ENCODE peak calls at places on chromosomes 13 and 19, in nine cellular contexts. D is ovary; W is brain microvascular endothelial cell; Z is thyroid gland; Y is effector memory CD4-positive, alpha-beta T cell; U is tibial nerve; S is RWPE1; M is fibroblast of lung; J is CD4-positive, alpha-beta T cell. A is an unnamed sample.

GRCh38 chr19:34172661-34173144 is 399 bp downstream of the LSM14A start:
- DNase-seq in D (no peak), W (peak), Z (no peak), Y (no peak), U (no peak), S (peak), M (no peak), J (peak), A (peak)

GRCh38 chr13:101019126-101019525 is 344.5 kb upstream of the TMTC4 start:
- DNase-seq in D (no peak), W (no peak), Z (no peak), Y (no peak), U (no peak), S (no peak), M (peak), J (no peak), A (no peak)

GRCh38 chr13:77430377-77430951 is 103.6 kb upstream of the MYCBP2 start:
- DNase-seq in D (no peak), W (no peak), Z (no peak), Y (no peak), U (no peak), S (no peak), M (no peak), J (no peak), A (no peak)

GRCh38 chr13:32645854-32646253 is 59.6 kb downstream of the PDS5B start:
- DNase-seq in D (no peak), W (no peak), Z (no peak), Y (no peak), U (no peak), S (no peak), M (peak), J (no peak), A (no peak)

GRCh38 chr13:18236528-18236815 is 945.2 kb downstream of the TUBA3C start:
- DNase-seq in D (no peak), W (no peak), Z (no peak), Y (no peak), U (no peak), S (no peak), M (no peak), J (no peak), A (no peak)

GRCh38 chr19:56839665-56840451 is 668 bp downstream of the PEG3 start:
- DNase-seq in D (peak), W (peak), Z (peak), Y (no peak), U (peak), S (no peak), M (peak), J (no peak), A (no peak)

GRCh38 chr13:50309872-50310594 is 294.8 kb downstream of the KCNRG start:
- DNase-seq in D (no peak), W (no peak), Z (no peak), Y (no peak), U (no peak), S (no peak), M (peak), J (no peak), A (no peak)

GRCh38 chr19:5890099-5890498 is 13.5 kb downstream of the NDUFA11 start:
- DNase-seq in D (no peak), W (no peak), Z (no peak), Y (no peak), U (no peak), S (no peak), M (no peak), J (no peak), A (peak)

GRCh38 chr13:110330491-110331001 is 23.5 kb downstream of the COL4A2 start:
- DNase-seq in D (no peak), W (peak), Z (peak), Y (no peak), U (no peak), S (no peak), M (peak), J (no peak), A (peak)

GRCh38 chr19:14418743-14419037 is 451 bp downstream of the DDX39A start:
- DNase-seq in D (no peak), W (no peak), Z (no peak), Y (no peak), U (no peak), S (no peak), M (no peak), J (no peak), A (no peak)

GRCh38 chr13:95039415-95039814 is 261.8 kb downstream of the ABCC4 start:
- DNase-seq in D (no peak), W (peak), Z (no peak), Y (no peak), U (no peak), S (no peak), M (peak), J (no peak), A (peak)

GRCh38 chr19:40147338-40147692 is 43.9 kb upstream of the MAP3K10 start:
- DNase-seq in D (no peak), W (no peak), Z (no peak), Y (no peak), U (no peak), S (no peak), M (no peak), J (no peak), A (no peak)

GRCh38 chr13:67383358-67383757 is 153.2 kb upstream of the PCDH9 start:
- DNase-seq in D (no peak), W (no peak), Z (no peak), Y (no peak), U (no peak), S (no peak), M (peak), J (no peak), A (no peak)

GRCh38 chr19:10290876-10291553 is 1.3 kb downstream of the ICAM5 start:
- DNase-seq in D (peak), W (no peak), Z (peak), Y (peak), U (no peak), S (peak), M (no peak), J (no peak), A (peak)

GRCh38 chr19:45499196-45500180 is 1.2 kb downstream of the PPM1N start:
- DNase-seq in D (peak), W (no peak), Z (peak), Y (peak), U (peak), S (no peak), M (no peak), J (peak), A (peak)

GRCh38 chr19:35430382-35431146 is 17.5 kb upstream of the FFAR2 start:
- DNase-seq in D (no peak), W (no peak), Z (no peak), Y (no peak), U (no peak), S (no peak), M (no peak), J (no peak), A (no peak)

GRCh38 chr19:42176649-42176989 is 40.9 kb downstream of the DEDD2 start:
- DNase-seq in D (no peak), W (no peak), Z (no peak), Y (no peak), U (no peak), S (peak), M (no peak), J (no peak), A (peak)

GRCh38 chr13:34104853-34105252 is 286.9 kb downstream of the RFC3 start:
- DNase-seq in D (no peak), W (no peak), Z (no peak), Y (no peak), U (no peak), S (no peak), M (no peak), J (no peak), A (no peak)

GRCh38 chr19:33812388-33813330 is 16.0 kb downstream of the KCTD15 start:
- DNase-seq in D (no peak), W (no peak), Z (no peak), Y (no peak), U (no peak), S (no peak), M (no peak), J (no peak), A (peak)

GRCh38 chr19:47315125-47315821 is 5.6 kb downstream of the C5AR1 start:
- DNase-seq in D (no peak), W (peak), Z (no peak), Y (no peak), U (peak), S (peak), M (peak), J (no peak), A (peak)

GRCh38 chr19:812049-812816 is 9.5 kb downstream of the PLPPR3 start:
- DNase-seq in D (peak), W (no peak), Z (no peak), Y (no peak), U (no peak), S (no peak), M (no peak), J (no peak), A (no peak)

DNA sequence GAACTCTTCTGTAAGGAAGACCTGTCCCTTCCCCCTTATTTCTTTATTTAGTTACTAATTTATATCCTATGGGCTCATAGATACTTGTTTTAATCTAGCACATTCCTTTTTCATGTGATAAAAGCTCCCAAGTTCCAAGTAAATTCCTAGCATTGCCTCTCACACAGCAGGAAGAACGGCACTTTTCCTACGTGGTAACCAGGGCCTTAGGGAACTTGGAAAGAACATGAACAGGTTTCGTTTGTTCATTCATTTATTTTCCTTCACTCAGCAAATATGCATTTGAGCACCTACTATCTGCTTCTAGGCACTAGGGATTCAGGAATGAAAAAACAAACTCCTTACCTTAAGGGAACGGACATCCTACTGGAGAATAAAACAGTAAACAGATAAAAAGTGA is 125.1 kb downstream of the SIPA1L3 start:
- DNase-seq in D (no peak), W (no peak), Z (no peak), Y (no peak), U (no peak), S (no peak), M (peak), J (no peak), A (no peak)
- H3K27ac ChIP-seq in D (no peak), W (peak), Z (no peak), Y (no peak), U (no peak), S (no peak), M (no peak), J (no peak), A (peak)

DNA sequence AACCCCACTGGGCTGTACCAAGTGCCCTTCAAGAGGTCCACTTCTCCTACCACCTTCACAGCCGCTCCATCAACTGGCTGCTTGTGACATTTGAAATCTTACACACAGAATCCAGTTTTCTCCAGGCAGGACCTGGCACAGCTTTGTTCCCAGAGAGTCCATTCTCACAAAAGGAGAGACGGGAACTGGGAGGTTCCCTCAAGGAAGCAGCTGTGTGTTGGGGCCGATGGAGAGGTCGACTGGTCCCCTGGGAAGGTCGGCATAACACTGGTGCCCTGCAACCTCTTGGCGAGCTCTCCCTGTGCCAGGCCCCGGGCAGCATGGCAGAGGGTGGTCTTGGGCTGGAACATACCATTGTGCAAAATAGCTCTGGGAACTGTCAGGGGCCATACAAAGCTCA is 21.5 kb downstream of the ELL start:
- DNase-seq in D (no peak), W (no peak), Z (peak), Y (no peak), U (no peak), S (no peak), M (no peak), J (no peak), A (peak)
- H3K27ac ChIP-seq in D (no peak), W (no peak), Z (peak), Y (no peak), U (peak), S (peak), M (no peak), J (no peak), A (no peak)

GRCh38 chr19:19460258-19460731 is 54.8 kb downstream of the GATAD2A start:
- DNase-seq in D (no peak), W (no peak), Z (no peak), Y (no peak), U (no peak), S (no peak), M (no peak), J (no peak), A (peak)
- H3K27ac ChIP-seq in D (no peak), W (peak), Z (peak), Y (peak), U (peak), S (peak), M (peak), J (peak), A (peak)

GRCh38 chr19:32677657-32678056 is 2.0 kb downstream of the RGS9BP start:
- DNase-seq in D (no peak), W (no peak), Z (no peak), Y (no peak), U (no peak), S (no peak), M (no peak), J (no peak), A (no peak)
- H3K27ac ChIP-seq in D (no peak), W (no peak), Z (no peak), Y (no peak), U (no peak), S (no peak), M (no peak), J (no peak), A (no peak)

DNA sequence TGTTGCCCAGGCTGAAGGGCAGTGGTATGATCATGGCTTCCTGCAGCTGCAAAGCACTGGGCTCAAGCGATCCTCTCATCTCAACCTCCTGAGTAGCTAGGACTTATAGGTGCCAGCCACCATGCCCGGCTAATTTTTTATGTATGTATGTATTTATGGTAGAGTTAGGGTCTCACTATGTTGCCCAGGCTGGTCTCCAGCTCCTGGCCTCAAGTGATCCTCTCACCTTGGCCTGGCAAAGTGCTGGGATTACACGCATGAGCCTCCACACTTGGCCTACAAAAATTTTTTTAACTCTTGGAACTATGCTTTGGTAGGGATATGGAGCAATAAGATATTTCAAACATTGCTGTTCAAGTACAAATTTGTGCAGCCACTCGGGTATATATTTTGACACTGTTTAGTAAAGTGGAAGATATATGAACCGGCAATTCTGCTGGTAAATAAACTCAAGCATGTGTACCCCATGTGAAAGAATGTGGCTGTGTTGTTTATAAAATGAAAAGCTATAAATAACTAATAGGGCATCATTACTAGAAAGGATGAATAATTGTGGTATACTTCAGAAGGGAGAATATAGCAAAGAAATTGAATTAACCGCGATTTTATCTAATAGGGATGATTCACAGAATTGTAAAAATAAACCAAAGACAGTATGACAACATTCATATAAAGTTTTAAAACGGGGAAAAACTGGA is 1.1 kb downstream of the ZNF566 start:
- DNase-seq in D (no peak), W (no peak), Z (no peak), Y (no peak), U (no peak), S (no peak), M (peak), J (no peak), A (peak)
- H3K27ac ChIP-seq in D (no peak), W (no peak), Z (no peak), Y (peak), U (peak), S (peak), M (peak), J (peak), A (peak)

GRCh38 chr19:38209671-38210457 is 14.2 kb downstream of the DPF1 start:
- DNase-seq in D (peak), W (no peak), Z (peak), Y (no peak), U (peak), S (no peak), M (peak), J (no peak), A (peak)
- H3K27ac ChIP-seq in D (peak), W (no peak), Z (no peak), Y (no peak), U (peak), S (peak), M (peak), J (no peak), A (peak)

DNA sequence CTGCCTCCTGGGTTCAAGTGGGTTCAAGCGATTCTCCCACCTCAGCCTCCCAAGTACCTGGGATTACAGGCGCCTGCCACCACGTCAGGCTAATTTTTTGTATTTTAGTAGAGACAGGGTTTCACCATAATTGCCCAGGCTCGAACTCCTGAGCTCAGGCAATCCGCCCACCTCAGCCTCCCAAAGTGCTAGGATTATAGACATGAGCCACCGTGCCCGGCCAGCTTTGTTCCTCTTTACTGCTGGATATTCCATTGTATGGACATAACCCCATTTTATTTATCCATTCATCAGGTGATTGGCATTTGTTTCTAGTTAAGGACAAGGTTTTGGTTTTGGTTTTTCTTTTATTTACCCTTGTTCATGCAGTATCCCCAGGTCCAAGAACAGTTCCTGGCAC is 4.1 kb upstream of the RPS9 start:
- DNase-seq in D (no peak), W (no peak), Z (no peak), Y (no peak), U (no peak), S (no peak), M (no peak), J (no peak), A (no peak)
- H3K27ac ChIP-seq in D (no peak), W (no peak), Z (no peak), Y (no peak), U (no peak), S (peak), M (no peak), J (no peak), A (no peak)

GRCh38 chr13:45034342-45034741 is 45.0 kb downstream of the GPALPP1 start:
- DNase-seq in D (no peak), W (no peak), Z (no peak), Y (no peak), U (no peak), S (no peak), M (no peak), J (no peak), A (no peak)

GRCh38 chr13:45040626-45041025 is 51.3 kb downstream of the GPALPP1 start:
- DNase-seq in D (no peak), W (no peak), Z (no peak), Y (no peak), U (no peak), S (peak), M (peak), J (no peak), A (no peak)

GRCh38 chr13:45040173-45040572 is 50.8 kb downstream of the GPALPP1 start:
- DNase-seq in D (no peak), W (no peak), Z (no peak), Y (no peak), U (no peak), S (no peak), M (no peak), J (no peak), A (no peak)

GRCh38 chr13:45036206-45036605 is 46.9 kb downstream of the GPALPP1 start:
- DNase-seq in D (no peak), W (no peak), Z (no peak), Y (no peak), U (no peak), S (no peak), M (no peak), J (no peak), A (no peak)
- H3K27ac ChIP-seq in D (no peak), W (no peak), Z (no peak), Y (no peak), U (no peak), S (no peak), M (no peak), J (no peak), A (no peak)

DNA sequence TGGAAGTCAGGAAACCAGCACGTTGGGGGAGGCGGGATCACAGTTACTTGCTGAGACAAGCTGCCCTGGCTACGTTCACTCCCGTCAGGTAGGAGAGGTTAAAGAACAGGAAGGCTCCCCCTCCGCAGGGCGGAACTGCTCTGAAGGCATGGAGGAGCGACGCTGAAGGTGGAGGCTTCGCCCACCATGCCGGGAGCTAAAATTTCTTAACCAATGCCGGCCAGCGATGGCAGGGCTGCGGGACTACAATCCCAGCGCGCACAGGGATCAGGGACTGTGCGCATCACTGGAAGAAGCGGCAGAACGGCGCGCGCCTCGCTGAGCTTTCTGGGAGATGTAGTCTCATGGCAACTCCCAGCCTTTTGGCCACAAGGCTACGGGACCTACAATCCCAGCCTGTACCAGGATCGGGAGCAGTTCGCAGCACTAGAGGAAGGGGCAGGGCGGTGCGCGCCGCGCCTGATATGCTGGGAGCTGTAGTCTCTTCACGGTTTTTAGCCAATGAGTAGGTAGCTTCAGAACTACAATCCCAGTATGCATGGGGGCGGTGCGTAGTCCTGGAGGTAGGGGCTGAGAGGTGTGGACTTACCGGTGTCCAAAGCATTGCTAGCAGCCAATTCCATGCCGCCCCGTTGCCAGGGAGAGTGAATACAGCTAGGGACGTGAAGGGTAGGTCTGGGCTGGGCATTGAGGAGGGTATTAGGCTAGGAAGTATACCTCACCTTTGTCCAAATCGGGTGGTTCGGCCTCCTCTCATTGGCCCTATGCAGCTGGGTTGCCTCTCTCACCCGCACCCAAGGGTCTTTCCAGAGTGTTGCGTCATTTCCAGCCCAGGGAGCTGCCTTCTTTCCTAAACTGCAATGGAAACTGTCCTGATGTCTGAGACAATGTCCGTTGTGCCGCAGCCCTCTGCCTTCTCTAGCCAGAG is 12.8 kb upstream of the ZNF682 start:
- DNase-seq in D (peak), W (peak), Z (peak), Y (peak), U (peak), S (peak), M (peak), J (peak), A (peak)
- H3K27ac ChIP-seq in D (no peak), W (peak), Z (peak), Y (peak), U (peak), S (peak), M (no peak), J (peak), A (peak)

GRCh38 chr19:18763674-18764590 is 27.2 kb downstream of the COMP start:
- DNase-seq in D (no peak), W (peak), Z (peak), Y (no peak), U (no peak), S (peak), M (peak), J (no peak), A (peak)
- H3K27ac ChIP-seq in D (no peak), W (no peak), Z (peak), Y (no peak), U (no peak), S (peak), M (no peak), J (no peak), A (peak)